ENCODE peak calls at places on chromosomes 1 and 21, in four cellular contexts. D is OCI-LY7, T is suprapubic skin, F is heart left ventricle. L is an unnamed sample.

GRCh38 chr1:175630076-175630475 is 113.3 kb downstream of the TNR start:
- DNase-seq in F (no peak), D (no peak), T (no peak), L (no peak)

GRCh38 chr1:27481994-27482620 is 7.9 kb downstream of the WASF2 start:
- DNase-seq in T (no peak), D (no peak), F (no peak), L (no peak)

GRCh38 chr1:6603424-6603850 is 768 bp upstream of the KLHL21 start:
- DNase-seq in D (no peak), F (peak; percentile 79), T (no peak), L (peak; percentile 48)

GRCh38 chr1:204583909-204584632 is 67.9 kb downstream of the MDM4 start:
- DNase-seq in T (no peak), D (no peak), F (peak; percentile 80), L (no peak)

GRCh38 chr1:224058303-224058702 is 55.6 kb upstream of the FBXO28 start:
- DNase-seq in D (no peak), T (no peak), F (no peak), L (no peak)

GRCh38 chr21:36820176-36821031 is 121.5 kb downstream of the SIM2 start:
- DNase-seq in F (no peak), T (no peak), D (no peak), L (no peak)

GRCh38 chr1:15851251-15852035 is 3.9 kb downstream of the SPEN start:
- DNase-seq in F (no peak), T (no peak), D (peak; percentile 19), L (no peak)

GRCh38 chr1:96002969-96003964 is 718.3 kb upstream of the PTBP2 start:
- DNase-seq in D (no peak), T (no peak), F (no peak), L (no peak)

GRCh38 chr21:35697321-35697808 is 363.0 kb downstream of the SETD4 start:
- DNase-seq in T (no peak), D (no peak), F (peak; percentile 72), L (peak; percentile 68)

GRCh38 chr1:51518730-51519047 is 377 bp downstream of the EPS15 start:
- DNase-seq in T (peak; percentile 85), F (peak; percentile 54), D (peak; percentile 67), L (no peak)

GRCh38 chr21:25467891-25468290 is 139.4 kb downstream of the MRPL39 start:
- DNase-seq in T (no peak), F (no peak), D (no peak), L (no peak)

GRCh38 chr1:183674339-183674738 is 21.2 kb upstream of the APOBEC4 start:
- DNase-seq in F (no peak), D (no peak), T (no peak), L (peak; percentile 73)

GRCh38 chr1:14850563-14850962 is 252.1 kb downstream of the KAZN start:
- DNase-seq in D (peak; percentile 67), F (no peak), T (no peak), L (no peak)

GRCh38 chr1:5747428-5748285 is 244.6 kb downstream of the NPHP4 start:
- DNase-seq in D (no peak), F (no peak), T (no peak), L (peak; percentile 1)

GRCh38 chr21:28916150-28916893 is 76.4 kb downstream of the LTN1 start:
- DNase-seq in D (no peak), F (no peak), T (no peak), L (no peak)

GRCh38 chr1:211610779-211611556 is 32.0 kb upstream of the SLC30A1 start:
- DNase-seq in D (no peak), T (no peak), F (peak; percentile 70), L (peak; percentile 33)

GRCh38 chr1:46184920-46185658 is 8.8 kb upstream of the P3R3URF start:
- DNase-seq in T (no peak), D (no peak), F (no peak), L (no peak)

GRCh38 chr1:41783189-41783639 is 135.5 kb downstream of the HIVEP3 start:
- DNase-seq in F (no peak), T (no peak), D (no peak), L (no peak)

GRCh38 chr21:42231761-42232160 is 12.8 kb downstream of the ABCG1 start:
- DNase-seq in T (no peak), F (no peak), D (no peak), L (no peak)

GRCh38 chr21:32102426-32102825 is 176.4 kb downstream of the MIS18A start:
- DNase-seq in T (no peak), F (no peak), D (no peak), L (no peak)

GRCh38 chr21:42513151-42513984 is at the start of gene SLC37A1:
- DNase-seq in T (peak; percentile 79), D (peak; percentile 61), F (no peak), L (no peak)

GRCh38 chr1:20371411-20371810 is 80.7 kb downstream of the VWA5B1 start:
- DNase-seq in D (no peak), F (no peak), T (no peak), L (no peak)

GRCh38 chr1:225852413-225853119 is 29.6 kb downstream of the TMEM63A start:
- DNase-seq in D (no peak), F (no peak), T (no peak), L (no peak)

GRCh38 chr1:177341773-177342172 is 171.0 kb downstream of the BRINP2 start:
- DNase-seq in T (no peak), D (no peak), F (no peak), L (no peak)

GRCh38 chr1:44327679-44328491 is 27.2 kb downstream of the ERI3 start:
- DNase-seq in T (peak; percentile 94), F (peak; percentile 91), D (no peak), L (peak; percentile 87)

GRCh38 chr1:8415526-8416278 is 97.8 kb downstream of the SLC45A1 start:
- DNase-seq in F (no peak), T (no peak), D (no peak), L (no peak)

GRCh38 chr1:109890115-109890953 is 20.3 kb upstream of the CSF1 start:
- DNase-seq in T (no peak), F (no peak), D (no peak), L (no peak)

GRCh38 chr1:26110731-26111529 is 694 bp upstream of the PDIK1L start:
- DNase-seq in D (peak; percentile 88), T (peak; percentile 86), F (peak; percentile 81), L (peak; percentile 65)

GRCh38 chr1:108636876-108637275 is 24.0 kb downstream of the HENMT1 start:
- DNase-seq in D (no peak), F (no peak), T (no peak), L (no peak)

GRCh38 chr1:224368409-224368808 is 11.7 kb downstream of the CNIH4 start:
- DNase-seq in D (no peak), T (no peak), F (no peak), L (no peak)

GRCh38 chr1:30417701-30418425 is 305.5 kb downstream of the MATN1 start:
- DNase-seq in F (no peak), D (no peak), T (peak; percentile 67), L (no peak)

GRCh38 chr1:102434421-102434820 is 437.7 kb upstream of the OLFM3 start:
- DNase-seq in T (no peak), D (peak; percentile 58), F (no peak), L (no peak)

GRCh38 chr1:248926401-248927182 is 20.6 kb downstream of the PGBD2 start:
- DNase-seq in F (no peak), T (no peak), D (no peak), L (no peak)

GRCh38 chr1:212699104-212699838 is 369 bp downstream of the BATF3 start:
- DNase-seq in T (no peak), D (peak; percentile 63), F (peak; percentile 44), L (no peak)

GRCh38 chr1:55981015-55981635 is 598.2 kb downstream of the PLPP3 start:
- DNase-seq in T (no peak), D (no peak), F (no peak), L (no peak)

GRCh38 chr1:56168176-56168575 is 411.2 kb downstream of the PLPP3 start:
- DNase-seq in D (no peak), T (no peak), F (no peak), L (no peak)

GRCh38 chr1:154616659-154617345 is 8.8 kb upstream of the ADAR start:
- DNase-seq in T (no peak), D (no peak), F (peak; percentile 47), L (no peak)
- H3K27ac ChIP-seq in T (no peak overlapping the region), D (no peak overlapping the region), F (peak overlapping the region; percentile 3), L (no peak overlapping the region)

DNA sequence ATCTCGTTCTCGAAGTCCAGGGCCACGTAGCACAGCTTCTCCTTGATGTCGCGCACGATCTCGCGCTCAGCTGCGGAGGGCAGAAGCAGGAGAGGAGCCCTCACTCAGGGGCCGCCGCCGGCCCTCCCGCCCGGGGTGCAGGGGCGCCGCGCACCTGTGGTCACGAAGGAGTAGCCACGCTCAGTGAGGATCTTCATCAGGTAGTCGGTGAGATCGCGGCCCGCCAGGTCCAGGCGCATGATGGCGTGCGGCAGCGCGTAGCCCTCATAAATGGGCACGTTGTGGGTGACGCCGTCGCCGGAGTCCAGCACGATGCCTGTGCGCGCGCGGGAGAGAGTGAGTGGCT is 1.8 kb downstream of the ACTA1 start:
- DNase-seq in D (no peak), T (no peak), F (no peak), L (no peak)
- H3K36me3 ChIP-seq in D (no peaks in the 10 kb centered on the region), T (no peaks in the 10 kb centered on the region), F (no peaks in the 10 kb centered on the region), L (no peaks in the 10 kb centered on the region)

GRCh38 chr1:65773391-65773790 is 19.3 kb upstream of the PDE4B start:
- DNase-seq in F (no peak), T (no peak), D (no peak), L (no peak)
- H3K27ac ChIP-seq in F (no peak overlapping the region), T (no peak overlapping the region), D (no peak overlapping the region), L (no peak overlapping the region)

GRCh38 chr1:242856289-242856688 is 331.8 kb upstream of the PLD5 start:
- DNase-seq in F (no peak), D (no peak), T (no peak), L (no peak)
- H3K36me3 ChIP-seq in F (no peaks in the 10 kb centered on the region), D (no peaks in the 10 kb centered on the region), T (no peaks in the 10 kb centered on the region), L (no peaks in the 10 kb centered on the region)

DNA sequence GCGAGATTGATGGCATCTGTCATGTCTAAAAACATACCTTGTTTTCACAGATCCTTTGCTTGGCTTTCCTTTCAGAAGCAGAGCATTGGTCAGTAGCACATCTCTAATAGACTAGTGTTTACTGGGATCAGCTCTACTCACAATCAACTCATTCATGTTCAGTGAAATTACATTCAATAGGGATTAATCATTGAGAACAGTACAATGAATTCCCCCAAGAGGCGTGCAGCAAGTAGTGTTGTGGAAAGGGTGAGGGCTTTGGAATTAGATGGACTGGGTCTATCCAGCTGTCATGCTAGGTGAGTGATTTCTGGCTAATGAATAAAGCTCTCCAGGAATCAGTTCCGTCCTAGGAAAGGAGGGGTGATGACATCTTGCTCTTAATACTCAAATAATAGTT is 155.2 kb upstream of the COA6 start:
- DNase-seq in T (no peak), D (no peak), F (no peak), L (no peak)
- H3K27ac ChIP-seq in T (no peak overlapping the region), D (no peak overlapping the region), F (no peak overlapping the region), L (no peak overlapping the region)